ENCODE peak calls at places on chromosomes 11 and 22, in four cellular contexts. U is H54, F is GM20000, Q is fibroblast of mammary gland. B is an unnamed sample.

GRCh38 chr11:132171031-132171430 is 800.6 kb downstream of the NTM start:
- DNase-seq in F (no peak), Q (no peak), U (no peak), B (no peak)

GRCh38 chr11:6249822-6250555 is 9.6 kb upstream of the CCKBR start:
- DNase-seq in F (no peak), U (peak), Q (peak), B (peak)

GRCh38 chr22:39241632-39242388 is 3.0 kb downstream of the PDGFB start:
- DNase-seq in U (no peak), F (peak), Q (no peak), B (no peak)

GRCh38 chr11:33655842-33656600 is 44.6 kb downstream of the C11orf91 start:
- DNase-seq in U (no peak), F (peak), Q (no peak), B (no peak)

GRCh38 chr22:24398409-24398808 is 29.0 kb upstream of the ADORA2A start:
- DNase-seq in Q (no peak), U (no peak), F (no peak), B (no peak)

GRCh38 chr22:25475554-25476022 is 88.9 kb upstream of the GRK3 start:
- DNase-seq in Q (peak), U (no peak), F (no peak), B (no peak)

GRCh38 chr22:38327805-38328204 is 10.6 kb upstream of the CSNK1E start:
- DNase-seq in F (no peak), Q (peak), U (peak), B (no peak)

GRCh38 chr11:111911563-111912401 is at the start of gene CRYAB:
- DNase-seq in F (no peak), U (no peak), Q (peak), B (peak)

GRCh38 chr11:132142554-132142953 is 772.1 kb downstream of the NTM start:
- DNase-seq in F (no peak), U (no peak), Q (no peak), B (no peak)

GRCh38 chr11:98835336-98835735 is 185.4 kb upstream of the CNTN5 start:
- DNase-seq in U (no peak), Q (no peak), F (no peak), B (peak)

GRCh38 chr11:77497368-77497767 is 23.5 kb upstream of the PAK1 start:
- DNase-seq in F (no peak), Q (no peak), U (no peak), B (no peak)

GRCh38 chr11:49851971-49852389 is 100.2 kb upstream of the OR4C13 start:
- DNase-seq in Q (no peak), F (no peak), U (no peak), B (no peak)

GRCh38 chr11:3007404-3008010 is 15.4 kb upstream of the NAP1L4 start:
- DNase-seq in F (no peak), U (no peak), Q (no peak), B (no peak)

GRCh38 chr11:39678996-39679395 is 1780.5 kb downstream of the LRRC4C start:
- DNase-seq in F (no peak), Q (no peak), U (no peak), B (no peak)

GRCh38 chr11:118918128-118918685 is 7.5 kb downstream of the BCL9L start:
- DNase-seq in U (no peak), Q (peak), F (no peak), B (peak)

GRCh38 chr22:39220450-39220849 is 24.3 kb downstream of the PDGFB start:
- DNase-seq in U (no peak), F (no peak), Q (no peak), B (no peak)